ENCODE peak calls at places on chromosomes 6 and 20, in four cellular contexts. T is K562, I is HL-60, L is GM12878. D is an unnamed sample.

GRCh38 chr6:122393339-122393896 is 6.0 kb upstream of the HSF2 start:
- DNase-seq in L (no peak), I (no peak), T (no peak), D (no peak)

GRCh38 chr20:1331801-1332453 is 3.0 kb upstream of the SDCBP2 start:
- DNase-seq in T (no peak), L (no peak), I (no peak), D (no peak)

GRCh38 chr6:1858191-1858590 is 248.5 kb downstream of the FOXC1 start:
- DNase-seq in I (no peak), T (no peak), L (no peak), D (no peak)

GRCh38 chr6:166228425-166228824 is 60.8 kb upstream of the TBXT start:
- DNase-seq in T (no peak), I (no peak), L (no peak), D (no peak)

GRCh38 chr6:77774457-77774856 is 121.6 kb downstream of the MEI4 start:
- DNase-seq in T (no peak), L (no peak), I (no peak), D (no peak)

GRCh38 chr20:58585753-58586540 is 65.1 kb upstream of the STX16 start:
- DNase-seq in T (no peak), I (no peak), L (no peak), D (no peak)

GRCh38 chr20:10090588-10091166 is 55.9 kb downstream of the ANKEF1 start:
- DNase-seq in T (peak; percentile 21), I (peak; percentile 29), L (no peak), D (peak; percentile 6)

GRCh38 chr6:112029045-112029822 is 24.7 kb upstream of the CCN6 start:
- DNase-seq in L (no peak), T (peak; percentile 53), I (peak; percentile 66), D (no peak)

GRCh38 chr6:131970460-131970859 is 19.3 kb upstream of the CCN2 start:
- DNase-seq in T (no peak), L (no peak), I (no peak), D (no peak)

GRCh38 chr6:128518531-128519131 is 1.8 kb downstream of the PTPRK start:
- DNase-seq in I (no peak), T (no peak), L (no peak), D (no peak)

GRCh38 chr20:46757754-46758678 is 48.6 kb downstream of the SLC2A10 start:
- DNase-seq in T (peak; percentile 77), I (peak; percentile 62), L (peak; percentile 30), D (peak; percentile 55)

GRCh38 chr6:10759884-10760329 is 12.3 kb downstream of the TMEM14B start:
- DNase-seq in T (no peak), L (no peak), I (no peak), D (no peak)

GRCh38 chr20:39429716-39430115 is 467.6 kb downstream of the DHX35 start:
- DNase-seq in L (no peak), I (no peak), T (no peak), D (no peak)

GRCh38 chr6:156645106-156645505 is 132.1 kb upstream of the ARID1B start:
- DNase-seq in T (no peak), I (no peak), L (no peak), D (no peak)

GRCh38 chr6:153208706-153209105 is 77.6 kb upstream of the RGS17 start:
- DNase-seq in L (no peak), I (no peak), T (no peak), D (no peak)

GRCh38 chr6:52174118-52174517 is 12.1 kb upstream of the IL17A start:
- DNase-seq in L (no peak), I (no peak), T (no peak), D (no peak)

GRCh38 chr6:134060491-134061106 is 8.2 kb upstream of the SLC2A12 start:
- DNase-seq in T (no peak), L (no peak), I (no peak), D (no peak)
- TF ChIP-seq SPI1 in T (no peak), L (no peak), I (no peak), D (no peak)

GRCh38 chr20:57074386-57074785 is 192.1 kb downstream of the BMP7 start:
- DNase-seq in L (no peak), T (no peak), I (no peak), D (no peak)

GRCh38 chr20:57073402-57073801 is 193.0 kb downstream of the BMP7 start:
- DNase-seq in L (no peak), I (no peak), T (no peak), D (no peak)

GRCh38 chr20:57071283-57071701 is 195.1 kb downstream of the BMP7 start:
- DNase-seq in T (no peak), I (no peak), L (no peak), D (no peak)

GRCh38 chr20:57070296-57070695 is 196.1 kb downstream of the BMP7 start:
- DNase-seq in L (no peak), I (no peak), T (no peak), D (no peak)

DNA sequence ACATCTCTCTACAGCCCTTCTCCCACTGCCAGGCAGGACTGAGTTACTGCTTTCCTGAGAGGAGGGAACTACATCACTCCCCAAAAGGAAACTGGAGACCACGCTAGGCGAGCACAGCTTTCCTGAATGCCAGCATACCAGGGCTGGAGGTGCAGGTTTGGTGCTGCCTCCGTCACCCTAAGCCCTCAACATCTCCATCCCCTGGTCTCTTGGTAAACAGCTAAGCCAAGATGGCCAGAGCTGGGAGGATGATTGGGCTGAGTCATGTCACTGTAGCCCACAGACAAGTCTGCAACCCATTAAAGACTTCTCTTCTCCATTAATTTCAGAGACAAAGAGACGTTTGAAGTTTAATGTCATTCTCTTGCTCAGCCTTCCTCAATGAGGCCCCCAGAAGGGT is 194.3 kb downstream of the BMP7 start:
- DNase-seq in I (no peak), T (no peak), L (no peak), D (no peak)
- TF ChIP-seq SPI1 in I (no peak), T (no peak), L (no peak), D (no peak)

DNA sequence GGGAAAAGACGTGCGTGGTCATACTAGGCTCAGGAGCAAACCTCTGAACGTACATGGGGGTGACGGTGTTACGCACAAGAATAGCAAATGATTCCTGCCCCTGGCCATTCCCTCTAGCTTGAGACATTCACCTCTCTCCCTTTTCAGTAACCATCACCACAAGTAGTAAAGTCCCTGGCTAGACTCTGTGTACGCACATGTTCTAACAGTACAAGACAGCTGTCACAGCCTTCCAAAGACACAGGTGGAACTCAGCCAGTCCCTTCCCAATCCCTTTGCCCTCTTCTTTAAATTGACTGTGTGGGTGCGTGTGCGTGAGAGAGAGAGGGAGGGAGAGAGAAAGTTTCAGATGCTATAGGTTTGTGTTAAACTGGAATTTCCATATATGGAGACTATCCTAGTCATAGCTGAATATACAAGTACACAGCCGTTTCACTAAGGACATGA is 67.3 kb downstream of the LY86 start:
- DNase-seq in L (no peak), I (no peak), T (no peak), D (no peak)
- TF ChIP-seq SPI1 in L (no peak), I (no peak), T (no peak), D (no peak)

GRCh38 chr6:31919624-31920303 is 7.8 kb upstream of the C2 start:
- DNase-seq in I (no peak), T (no peak), L (no peak), D (no peak)

GRCh38 chr6:31920803-31921202 is 6.7 kb upstream of the C2 start:
- DNase-seq in L (no peak), I (peak; percentile 67), T (no peak), D (no peak)

GRCh38 chr6:31915756-31916155 is 11.8 kb upstream of the C2 start:
- DNase-seq in L (no peak), I (no peak), T (no peak), D (no peak)

GRCh38 chr6:31915351-31915750 is 12.2 kb upstream of the C2 start:
- DNase-seq in T (no peak), L (no peak), I (no peak), D (no peak)

GRCh38 chr6:31918069-31918725 is 9.3 kb upstream of the C2 start:
- DNase-seq in T (no peak), L (no peak), I (no peak), D (no peak)
- TF ChIP-seq SPI1 in T (no peak), L (no peak), I (no peak), D (no peak)

GRCh38 chr6:32883789-32884188 is 29.8 kb downstream of the PSMB9 start:
- DNase-seq in I (no peak), L (no peak), T (no peak), D (no peak)

GRCh38 chr6:32882879-32883250 is 28.9 kb downstream of the PSMB9 start:
- DNase-seq in T (no peak), I (no peak), L (no peak), D (no peak)

GRCh38 chr6:32876603-32877002 is 22.6 kb downstream of the PSMB9 start:
- DNase-seq in I (no peak), T (no peak), L (no peak), D (no peak)

GRCh38 chr6:32879691-32880090 is 25.7 kb downstream of the PSMB9 start:
- DNase-seq in I (no peak), L (no peak), T (no peak), D (no peak)
- TF ChIP-seq SPI1 in I (no peak), L (no peak), T (no peak), D (no peak)

DNA sequence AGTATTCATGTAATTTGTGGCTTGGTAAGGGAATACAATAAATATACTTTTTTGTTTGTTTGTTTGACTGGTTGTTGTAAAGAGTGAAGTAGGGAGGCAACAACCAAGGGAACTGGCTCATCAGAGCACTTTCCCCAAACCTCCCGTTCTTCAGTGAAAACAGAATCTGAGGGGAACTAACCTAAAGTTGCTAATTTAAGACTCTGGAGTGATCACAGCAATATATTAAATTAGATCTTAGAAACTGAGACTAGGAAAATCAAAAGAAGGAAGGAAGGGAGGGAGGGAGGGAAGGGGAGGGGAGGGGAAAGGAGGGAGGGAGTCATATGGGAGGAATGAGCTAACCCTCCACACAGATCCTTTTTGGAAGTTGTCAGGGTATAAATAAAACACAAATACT is 144.9 kb downstream of the SYNDIG1 start:
- DNase-seq in I (no peak), L (no peak), T (no peak), D (no peak)
- TF ChIP-seq SPI1 in I (no peak), L (no peak), T (no peak), D (no peak)

DNA sequence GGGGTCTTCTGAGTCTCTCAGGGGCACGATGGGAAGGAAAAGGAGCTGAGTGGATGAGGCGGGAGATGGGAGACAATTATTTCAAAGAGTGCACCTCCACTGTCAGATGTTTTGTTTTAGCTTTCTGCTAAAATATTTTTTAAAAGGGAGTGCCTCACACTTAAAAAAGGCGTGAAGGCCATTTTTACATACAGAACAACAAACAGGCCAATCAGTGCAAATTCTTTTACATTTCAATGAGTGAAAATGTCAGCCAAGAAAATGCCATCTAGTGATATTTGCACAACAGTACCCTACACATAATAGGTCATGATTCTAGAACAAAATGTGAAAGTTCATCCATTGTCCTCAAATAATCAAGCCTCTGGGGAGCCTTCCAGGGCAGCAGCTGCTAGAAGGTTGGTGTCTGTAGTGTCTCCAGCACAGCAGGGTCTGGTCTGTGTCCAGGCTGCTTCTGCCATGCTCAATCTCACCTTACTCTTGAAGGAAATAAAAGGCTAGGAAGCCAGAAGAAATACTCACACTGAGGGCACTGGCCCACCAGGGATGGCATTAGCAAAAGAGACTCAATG is 13.3 kb upstream of the SERPINB9 start:
- DNase-seq in T (no peak), L (no peak), I (no peak), D (no peak)
- TF ChIP-seq SPI1 in T (no peak), L (no peak), I (no peak), D (no peak)

GRCh38 chr20:40497781-40498691 is 191.0 kb downstream of the MAFB start:
- DNase-seq in I (peak; percentile 98), L (peak; percentile 7), T (peak; percentile 9), D (no peak)
- TF ChIP-seq SPI1 in I (peak; percentile 95), L (peak; percentile 63), T (peak; percentile 98), D (peak; percentile 78)

GRCh38 chr6:148524976-148525375 is 182.3 kb downstream of the SASH1 start:
- DNase-seq in T (no peak), I (no peak), L (no peak), D (no peak)
- TF ChIP-seq SPI1 in T (no peak), I (no peak), L (no peak), D (no peak)

D was measured in GM12891.